ENCODE peak calls at places on chromosomes 13 and 19, in five cellular contexts. G, N, R, A and E are unnamed samples.

GRCh38 chr13:50722437-50723125 is 120.9 kb downstream of the DLEU7 start:
- DNase-seq in R (no peak), G (no peak), A (no peak), N (no peak), E (no peak)

GRCh38 chr13:102643656-102644055 is 46.9 kb downstream of the TPP2 start:
- DNase-seq in G (no peak), N (no peak), R (no peak), A (no peak), E (no peak)

GRCh38 chr19:7871280-7871529 is 3.0 kb downstream of the PRR36 start:
- DNase-seq in R (no peak), G (no peak), A (no peak), N (no peak), E (no peak)

GRCh38 chr19:33429891-33430673 is 56.6 kb downstream of the CEBPG start:
- DNase-seq in G (no peak), R (no peak), A (peak; percentile 8), N (no peak), E (no peak)

GRCh38 chr13:113976711-113977684 is 3.1 kb upstream of the C13orf46 start:
- DNase-seq in N (no peak), R (peak; percentile 87), G (no peak), A (no peak), E (peak; percentile 2)

GRCh38 chr13:41696163-41697003 is 239.0 kb downstream of the RGCC start:
- DNase-seq in R (peak; percentile 93), N (no peak), G (no peak), A (peak; percentile 14), E (no peak)

GRCh38 chr19:33311326-33311682 is 9.0 kb upstream of the CEBPA start:
- DNase-seq in N (no peak), G (no peak), A (no peak), R (no peak), E (no peak)

GRCh38 chr19:34713262-34713637 is 20.8 kb upstream of the ZNF181 start:
- DNase-seq in G (no peak), N (no peak), A (no peak), R (no peak), E (no peak)

GRCh38 chr13:50104493-50104892 is 89.2 kb downstream of the KCNRG start:
- DNase-seq in G (no peak), A (no peak), N (no peak), R (peak; percentile 11), E (no peak)

GRCh38 chr13:50277127-50277526 is 261.9 kb downstream of the KCNRG start:
- DNase-seq in A (no peak), N (no peak), R (peak; percentile 3), G (no peak), E (no peak)

GRCh38 chr19:16084067-16084685 is 7.9 kb downstream of the TPM4 start:
- DNase-seq in N (no peak), A (no peak), R (peak; percentile 13), G (no peak), E (no peak)

GRCh38 chr13:51895906-51896888 is 34.4 kb downstream of the CCDC70 start:
- DNase-seq in A (peak; percentile 73), N (no peak), G (peak; percentile 74), R (peak; percentile 60), E (no peak)

GRCh38 chr19:18859676-18860301 is 28.0 kb downstream of the UPF1 start:
- DNase-seq in N (no peak), A (no peak), G (no peak), R (no peak), E (no peak)